ENCODE peak calls at places on chromosomes 12 and 14, in nine cellular contexts. Q is AG08395; E is stimulated activated CD4-positive, alpha-beta T cell treated with anti-CD3 and anti-CD28 coated beads, Interleukin-1b, Interleukin-23, amount 100 ng/mL, for 1 hour; G is D341Med; W is Karpas-422; Z is occipital lobe; I is T follicular helper cell; K is body of pancreas; A is globus pallidus. L is an unnamed sample.

GRCh38 chr12:88763536-88764100 is 183.3 kb upstream of the KITLG start:
- DNase-seq in E (no peak), Q (peak), I (no peak), K (no peak), W (no peak), G (no peak), Z (no peak), A (no peak), L (no peak)

GRCh38 chr12:85642288-85642687 is 193.9 kb downstream of the RASSF9 start:
- DNase-seq in G (no peak), A (no peak), Z (no peak), E (no peak), Q (no peak), W (no peak), I (no peak), K (no peak), L (no peak)

GRCh38 chr14:61358812-61359211 is 37.4 kb downstream of the PRKCH start:
- DNase-seq in I (no peak), K (no peak), Q (no peak), Z (no peak), A (no peak), G (no peak), E (no peak), W (no peak), L (no peak)

GRCh38 chr14:50967104-50967503 is 22.8 kb upstream of the PYGL start:
- DNase-seq in I (no peak), Z (no peak), A (no peak), W (no peak), K (no peak), E (no peak), Q (peak), G (no peak), L (no peak)

GRCh38 chr14:20350860-20351259 is 7.4 kb downstream of the PARP2 start:
- DNase-seq in I (no peak), W (no peak), Q (peak), K (no peak), E (no peak), A (no peak), G (peak), Z (no peak), L (no peak)

GRCh38 chr14:77603654-77604270 is 12.7 kb downstream of the SPTLC2 start:
- DNase-seq in K (peak), Z (no peak), W (no peak), E (no peak), A (no peak), G (peak), I (no peak), Q (peak), L (no peak)

GRCh38 chr14:68807148-68807600 is 14.3 kb upstream of the ZFP36L1 start:
- DNase-seq in I (no peak), Q (peak), K (peak), W (peak), E (no peak), G (peak), A (peak), Z (no peak), L (no peak)

GRCh38 chr12:95385646-95386045 is 88.3 kb upstream of the METAP2 start:
- DNase-seq in W (peak), Q (peak), G (peak), K (no peak), I (no peak), E (no peak), Z (no peak), A (no peak), L (no peak)

GRCh38 chr12:49296836-49297694 is 2.1 kb downstream of the PRPH start:
- DNase-seq in W (peak), E (no peak), K (peak), Q (no peak), A (no peak), I (peak), Z (no peak), G (peak), L (peak)

GRCh38 chr12:53561590-53561953 is 54.3 kb upstream of the NPFF start:
- DNase-seq in K (no peak), I (no peak), A (no peak), Z (no peak), Q (peak), W (no peak), G (no peak), E (no peak), L (no peak)

GRCh38 chr14:34012978-34013713 is 62.3 kb upstream of the EGLN3 start:
- DNase-seq in Z (no peak), G (no peak), K (peak), A (peak), W (no peak), I (no peak), E (no peak), Q (no peak), L (no peak)

GRCh38 chr14:98912655-98913054 is 359.3 kb downstream of the BCL11B start:
- DNase-seq in G (no peak), E (no peak), I (no peak), Z (no peak), K (no peak), W (no peak), Q (no peak), A (no peak), L (no peak)

GRCh38 chr12:1927751-1928351 is 9.4 kb upstream of the CACNA2D4 start:
- DNase-seq in K (no peak), A (no peak), G (no peak), Q (peak), W (peak), E (no peak), Z (no peak), I (no peak), L (no peak)

GRCh38 chr14:75427482-75428229 is at the start of gene JDP2:
- DNase-seq in Q (peak), G (peak), A (peak), I (peak), Z (peak), K (peak), E (peak), W (peak), L (peak)

GRCh38 chr12:75848533-75848932 is 183.0 kb downstream of the PHLDA1 start:
- DNase-seq in G (no peak), Z (no peak), Q (no peak), W (no peak), A (peak), E (no peak), I (no peak), K (no peak), L (no peak)

GRCh38 chr12:25970916-25971674 is 12.6 kb downstream of the RASSF8 start:
- DNase-seq in Z (no peak), E (no peak), K (no peak), G (no peak), W (no peak), Q (no peak), I (no peak), A (no peak), L (no peak)

GRCh38 chr12:116864371-116865160 is 16.7 kb downstream of the HRK start:
- DNase-seq in Z (no peak), E (no peak), I (no peak), Q (peak), K (no peak), W (no peak), A (no peak), G (no peak), L (no peak)

GRCh38 chr14:50944647-50945413 is 547 bp upstream of the PYGL start:
- DNase-seq in G (no peak), A (no peak), Z (no peak), I (no peak), Q (peak), W (no peak), E (no peak), K (peak), L (peak)

GRCh38 chr12:55816876-55817351 is 610 bp downstream of the SARNP start:
- DNase-seq in I (no peak), Z (no peak), K (no peak), W (peak), Q (no peak), G (peak), A (no peak), E (no peak), L (no peak)

GRCh38 chr14:82075566-82075965 is 541.9 kb upstream of the SEL1L start:
- DNase-seq in I (no peak), A (no peak), W (peak), Z (no peak), K (peak), G (no peak), E (no peak), Q (peak), L (peak)

GRCh38 chr14:86510503-86510902 is 980.6 kb downstream of the FLRT2 start:
- DNase-seq in G (no peak), W (no peak), Z (no peak), E (no peak), I (no peak), K (peak), A (no peak), Q (no peak), L (no peak)

GRCh38 chr12:44317651-44318126 is 481.8 kb downstream of the TMEM117 start:
- DNase-seq in A (no peak), W (peak), I (no peak), G (peak), Q (peak), Z (no peak), K (no peak), E (no peak), L (no peak)

GRCh38 chr14:68961361-68961760 is 17.7 kb downstream of the ACTN1 start:
- DNase-seq in Q (no peak), A (no peak), G (no peak), K (no peak), E (no peak), I (no peak), Z (no peak), W (no peak), L (no peak)

GRCh38 chr14:67941456-67942018 is 122.0 kb downstream of the RAD51B start:
- DNase-seq in G (no peak), W (no peak), I (no peak), K (no peak), Z (no peak), E (no peak), Q (no peak), A (peak), L (no peak)

GRCh38 chr12:25644964-25645363 is 91.9 kb upstream of the LMNTD1 start:
- DNase-seq in E (no peak), I (no peak), W (no peak), Z (no peak), A (no peak), K (no peak), G (no peak), Q (peak), L (no peak)

GRCh38 chr14:92471919-92472318 is 41.7 kb upstream of the RIN3 start:
- DNase-seq in E (no peak), K (no peak), G (no peak), A (no peak), I (no peak), Q (peak), W (no peak), Z (no peak), L (no peak)

GRCh38 chr12:42237052-42237852 is 796 bp downstream of the YAF2 start:
- DNase-seq in A (peak), K (peak), G (peak), E (peak), I (peak), Z (peak), W (peak), Q (peak), L (peak)

GRCh38 chr12:2673966-2674810 is 120.6 kb upstream of the FKBP4 start:
- DNase-seq in Q (no peak), G (no peak), E (no peak), W (no peak), K (no peak), I (no peak), A (no peak), Z (no peak), L (no peak)

GRCh38 chr14:100671386-100671901 is 55.2 kb upstream of the DLK1 start:
- DNase-seq in E (no peak), Q (no peak), A (no peak), Z (no peak), K (no peak), G (no peak), W (no peak), I (no peak), L (no peak)

GRCh38 chr14:73723799-73724621 is 9.8 kb upstream of the PNMA1 start:
- DNase-seq in G (peak), K (peak), W (peak), A (no peak), Z (no peak), E (no peak), Q (peak), I (no peak), L (no peak)

GRCh38 chr14:91624757-91625156 is 107.1 kb downstream of the CATSPERB start:
- DNase-seq in W (no peak), Q (no peak), I (no peak), A (no peak), G (no peak), K (no peak), Z (no peak), E (no peak), L (no peak)